ENCODE peak calls at places on chromosomes 13 and 19, in five cellular contexts. Z, J, T, E and S are unnamed samples.

GRCh38 chr13:74017301-74018092 is 116.7 kb downstream of the KLF12 start:
- DNase-seq in Z (no peak), T (no peak), E (no peak), J (no peak), S (no peak)

GRCh38 chr19:29685326-29685725 is 20.1 kb downstream of the PLEKHF1 start:
- DNase-seq in Z (no peak), T (no peak), J (no peak), E (no peak), S (no peak)

GRCh38 chr13:49098198-49098597 is 121.9 kb upstream of the MLNR start:
- DNase-seq in J (no peak), E (no peak), T (no peak), Z (no peak), S (peak)

GRCh38 chr13:49258097-49258796 is 10.5 kb downstream of the CDADC1 start:
- DNase-seq in T (no peak), J (no peak), E (no peak), Z (no peak), S (no peak)

GRCh38 chr13:47277774-47278173 is 380.9 kb upstream of the HTR2A start:
- DNase-seq in T (no peak), E (no peak), Z (no peak), J (no peak), S (no peak)

GRCh38 chr19:584240-585001 is 5.3 kb upstream of the HCN2 start:
- DNase-seq in T (peak), Z (peak), E (peak), J (no peak), S (peak)

GRCh38 chr19:2722541-2723344 is 1.6 kb upstream of the DIRAS1 start:
- DNase-seq in E (peak), Z (no peak), J (peak), T (no peak), S (no peak)

GRCh38 chr19:48393196-48393558 is 291 bp upstream of the GRIN2D start:
- DNase-seq in E (no peak), T (no peak), J (no peak), Z (no peak), S (no peak)

GRCh38 chr19:10701955-10702307 is 692 bp downstream of the QTRT1 start:
- DNase-seq in T (no peak), Z (no peak), J (peak), E (peak), S (no peak)

GRCh38 chr19:30473334-30473867 is 101.2 kb downstream of the ZNF536 start:
- DNase-seq in J (no peak), E (no peak), Z (no peak), T (no peak), S (no peak)

GRCh38 chr19:7456964-7457541 is 31.8 kb downstream of the PEX11G start:
- DNase-seq in T (no peak), J (no peak), E (no peak), Z (no peak), S (no peak)

GRCh38 chr19:5436101-5436947 is 18.9 kb upstream of the ZNRF4 start:
- DNase-seq in T (no peak), J (peak), E (peak), Z (no peak), S (no peak)

GRCh38 chr19:8085606-8086464 is 33.3 kb downstream of the CCL25 start:
- DNase-seq in E (peak), J (no peak), Z (no peak), T (no peak), S (no peak)

GRCh38 chr13:48437381-48437780 is 24.5 kb upstream of the LPAR6 start:
- DNase-seq in J (peak), Z (no peak), E (peak), T (peak), S (no peak)

GRCh38 chr13:113231306-113232207 is 22.1 kb downstream of the CUL4A start:
- DNase-seq in E (no peak), J (no peak), Z (no peak), T (no peak), S (no peak)

GRCh38 chr19:34639491-34640085 is 37.4 kb downstream of the SCGB2B2 start:
- DNase-seq in Z (peak), J (peak), E (peak), T (no peak), S (peak)

GRCh38 chr19:15576526-15577156 is 38.4 kb upstream of the CYP4F8 start:
- DNase-seq in T (no peak), J (peak), E (no peak), Z (no peak), S (no peak)

GRCh38 chr13:109336730-109337129 is 449.7 kb downstream of the IRS2 start:
- DNase-seq in E (no peak), Z (no peak), T (no peak), J (no peak), S (no peak)

GRCh38 chr13:48600374-48601364 is 53.1 kb upstream of the CYSLTR2 start:
- DNase-seq in E (no peak), J (peak), Z (no peak), T (no peak), S (no peak)

GRCh38 chr19:38686530-38686888 is 39.1 kb downstream of the ACTN4 start:
- DNase-seq in Z (no peak), J (no peak), E (no peak), T (peak), S (peak)

GRCh38 chr13:82323101-82323500 is 1559.2 kb downstream of the SLITRK1 start:
- DNase-seq in T (no peak), Z (no peak), J (no peak), E (no peak), S (no peak)

GRCh38 chr19:34288381-34288780 is 34.0 kb downstream of the GARRE1 start:
- DNase-seq in Z (no peak), T (no peak), J (no peak), E (no peak), S (no peak)

GRCh38 chr19:2280633-2281264 is 1.2 kb downstream of the PEAK3 start:
- DNase-seq in E (no peak), Z (no peak), J (no peak), T (peak), S (no peak)

GRCh38 chr19:49363265-49364082 is at the start of gene DKKL1:
- DNase-seq in Z (peak), J (peak), E (peak), T (peak), S (peak)

GRCh38 chr19:29415507-29415906 is 110.3 kb upstream of the VSTM2B start:
- DNase-seq in E (no peak), T (no peak), J (no peak), Z (no peak), S (no peak)

GRCh38 chr19:56760842-56761241 is 79.7 kb downstream of the PEG3 start:
- DNase-seq in T (no peak), J (no peak), E (no peak), Z (no peak), S (no peak)

GRCh38 chr19:52948025-52948770 is 14.5 kb downstream of the ZNF816 start:
- DNase-seq in J (no peak), E (no peak), T (no peak), Z (no peak), S (no peak)

GRCh38 chr13:20940083-20940482 is 37.5 kb upstream of the XPO4 start:
- DNase-seq in E (no peak), J (no peak), T (no peak), Z (no peak), S (no peak)

GRCh38 chr19:14300281-14300680 is 81.0 kb upstream of the ADGRE5 start:
- DNase-seq in J (no peak), E (no peak), T (no peak), Z (no peak), S (no peak)

GRCh38 chr19:4705413-4706131 is 18.1 kb downstream of the DPP9 start:
- DNase-seq in Z (no peak), T (no peak), E (no peak), J (no peak), S (no peak)

GRCh38 chr19:2084993-2085720 is 11.0 kb downstream of the MOB3A start:
- DNase-seq in T (peak), Z (peak), E (no peak), J (peak), S (peak)

GRCh38 chr19:36136975-36137686 is 2.7 kb upstream of the CAPNS1 start:
- DNase-seq in T (no peak), Z (no peak), J (no peak), E (no peak), S (no peak)

GRCh38 chr19:27971071-27971470 is 1241.9 kb downstream of the UQCRFS1 start:
- DNase-seq in J (no peak), T (no peak), Z (no peak), E (peak), S (no peak)

GRCh38 chr19:27971869-27972268 is 1241.1 kb downstream of the UQCRFS1 start:
- DNase-seq in T (no peak), Z (no peak), J (no peak), E (no peak), S (no peak)

GRCh38 chr19:27975419-27976005 is 1237.4 kb downstream of the UQCRFS1 start:
- DNase-seq in J (no peak), E (no peak), Z (no peak), T (no peak), S (no peak)

GRCh38 chr19:27972291-27973040 is 1240.5 kb downstream of the UQCRFS1 start:
- DNase-seq in Z (no peak), E (no peak), J (no peak), T (no peak), S (no peak)

GRCh38 chr19:27974082-27974513 is 1238.9 kb downstream of the UQCRFS1 start:
- DNase-seq in Z (no peak), J (peak), E (peak), T (no peak), S (no peak)
- TF ChIP-seq CTCF in Z (no peak), J (peak), E (peak), T (no peak), S (no peak)

GRCh38 chr13:106530209-106530906 is 5.1 kb downstream of the EFNB2 start:
- DNase-seq in T (no peak), E (no peak), Z (no peak), J (no peak), S (no peak)

GRCh38 chr13:106529415-106530208 is 5.8 kb downstream of the EFNB2 start:
- DNase-seq in J (no peak), Z (no peak), T (no peak), E (no peak), S (no peak)

GRCh38 chr13:106527806-106528205 is 7.7 kb downstream of the EFNB2 start:
- DNase-seq in E (peak), T (no peak), J (no peak), Z (no peak), S (no peak)

GRCh38 chr13:106526748-106527488 is 8.5 kb downstream of the EFNB2 start:
- DNase-seq in T (no peak), E (no peak), J (no peak), Z (no peak), S (no peak)

GRCh38 chr13:106528711-106529414 is 6.6 kb downstream of the EFNB2 start:
- DNase-seq in E (no peak), T (no peak), J (no peak), Z (no peak), S (no peak)
- H3K27ac ChIP-seq in E (no peak), T (peak), J (no peak), Z (no peak), S (no peak)

DNA sequence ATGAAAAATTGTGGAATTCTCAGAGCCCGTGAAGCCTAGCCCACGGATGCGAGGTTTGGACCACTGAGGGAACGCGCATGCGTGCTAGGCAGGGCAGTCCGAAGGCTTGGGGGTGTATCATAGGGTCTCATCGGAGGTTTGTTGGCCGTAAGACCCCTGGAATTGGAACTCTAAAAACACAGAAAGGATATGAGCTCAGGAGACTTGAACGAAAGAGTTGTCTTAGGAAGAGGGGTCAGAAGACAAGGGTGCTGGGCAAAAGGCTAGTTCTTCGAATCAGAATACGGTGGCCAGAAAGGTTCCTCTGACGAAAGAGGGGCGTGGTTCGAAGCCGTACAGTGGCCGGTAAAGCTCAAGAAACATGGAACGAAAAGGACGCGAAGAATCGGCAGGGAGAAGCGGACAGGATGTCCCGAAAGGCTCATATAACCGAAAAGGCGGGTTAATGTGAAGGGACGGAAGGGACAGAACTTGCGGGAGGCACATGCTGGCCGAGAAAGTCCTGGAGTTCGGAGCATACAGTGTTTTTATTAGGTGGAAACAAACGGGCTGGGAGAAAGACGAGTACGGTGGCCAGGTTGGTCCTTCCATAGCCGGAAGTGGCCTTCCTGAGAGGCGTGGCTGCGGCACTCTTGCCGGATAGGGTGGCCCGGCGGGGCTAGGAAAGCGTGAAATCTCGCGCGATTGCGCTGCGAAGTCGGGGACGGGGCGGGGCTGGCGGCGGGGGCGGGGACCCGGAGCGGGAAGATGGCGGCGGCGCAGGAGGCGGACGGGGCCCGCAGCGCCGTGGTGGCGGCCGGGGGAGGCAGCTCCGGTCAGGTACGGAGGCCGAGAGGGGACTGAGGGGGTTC is at the start of gene CLPTM1:
- DNase-seq in E (peak), Z (peak), J (peak), T (peak), S (peak)
- TF ChIP-seq CTCF in E (no peak), Z (no peak), J (peak), T (no peak), S (no peak)

GRCh38 chr19:54937926-54938325 is 9.4 kb downstream of the NLRP7 start:
- DNase-seq in J (no peak), T (no peak), Z (no peak), E (no peak), S (no peak)
- H3K27ac ChIP-seq in J (no peak), T (no peak), Z (no peak), E (no peak), S (no peak)

GRCh38 chr13:111505175-111505777 is 184.8 kb downstream of the TEX29 start:
- DNase-seq in J (peak), T (no peak), Z (no peak), E (peak), S (no peak)
- TF ChIP-seq CTCF in J (no peak), T (no peak), Z (no peak), E (no peak), S (no peak)

GRCh38 chr13:28755546-28755870 is 36.7 kb upstream of the SLC46A3 start:
- DNase-seq in J (no peak), T (no peak), E (no peak), Z (no peak), S (no peak)

GRCh38 chr13:28754698-28755545 is 36.2 kb upstream of the SLC46A3 start:
- DNase-seq in T (no peak), E (peak), Z (no peak), J (no peak), S (no peak)

GRCh38 chr13:28751210-28751935 is 32.6 kb upstream of the SLC46A3 start:
- DNase-seq in T (no peak), E (no peak), J (no peak), Z (no peak), S (no peak)

GRCh38 chr13:28753946-28754345 is 35.2 kb upstream of the SLC46A3 start:
- DNase-seq in T (no peak), Z (no peak), E (no peak), J (no peak), S (no peak)

DNA sequence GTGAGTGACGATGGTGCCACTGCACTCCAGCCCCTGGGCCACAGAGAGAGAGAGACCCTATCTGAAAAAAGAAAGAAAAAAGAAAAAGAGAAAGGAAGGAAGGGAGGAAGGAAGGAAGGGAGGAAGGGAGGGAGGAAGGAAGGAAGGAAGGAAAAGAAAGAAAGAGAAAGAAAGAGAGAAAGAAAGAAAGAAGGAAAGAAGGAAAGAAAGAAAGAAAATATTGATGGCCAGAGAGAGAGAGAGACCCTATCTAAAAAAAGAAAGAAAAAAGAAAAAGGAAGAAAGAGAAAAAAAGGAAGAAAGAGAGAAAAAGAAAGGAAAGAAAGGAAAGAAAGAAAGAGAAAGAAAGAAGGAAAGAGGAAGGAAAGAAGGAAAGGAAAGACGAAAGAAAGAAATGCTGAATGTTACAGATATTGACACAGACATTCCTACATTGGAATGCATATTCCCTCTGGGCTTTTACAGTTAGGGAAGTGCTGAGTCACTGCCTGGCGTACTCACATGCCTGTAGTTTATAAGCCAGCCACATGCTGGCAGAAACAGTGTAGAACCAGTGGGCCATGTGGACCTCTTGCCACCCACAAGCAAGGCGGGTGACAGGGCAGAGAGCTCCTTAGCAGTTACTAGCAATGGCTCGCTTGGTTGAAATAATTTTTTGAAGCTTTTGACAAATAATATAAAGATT is 34.6 kb upstream of the SLC46A3 start:
- DNase-seq in J (peak), E (peak), Z (no peak), T (no peak), S (no peak)
- H3K27ac ChIP-seq in J (peak), E (peak), Z (no peak), T (no peak), S (no peak)

GRCh38 chr13:37640499-37640898 is 41.9 kb upstream of the POSTN start:
- DNase-seq in E (peak), T (no peak), J (peak), Z (no peak), S (no peak)

GRCh38 chr13:37647038-37647650 is 48.6 kb upstream of the POSTN start:
- DNase-seq in Z (no peak), T (no peak), J (no peak), E (peak), S (no peak)

GRCh38 chr13:37646531-37646930 is 48.0 kb upstream of the POSTN start:
- DNase-seq in T (no peak), E (no peak), J (no peak), Z (no peak), S (no peak)

GRCh38 chr13:37645181-37645580 is 46.6 kb upstream of the POSTN start:
- DNase-seq in Z (no peak), E (peak), J (no peak), T (no peak), S (no peak)

GRCh38 chr13:37642201-37642600 is 43.6 kb upstream of the POSTN start:
- DNase-seq in Z (no peak), T (no peak), J (no peak), E (no peak), S (no peak)
- TF ChIP-seq CTCF in Z (no peak), T (no peak), J (no peak), E (no peak), S (no peak)

GRCh38 chr13:22144806-22145205 is 473.9 kb downstream of the FGF9 start:
- DNase-seq in T (no peak), J (no peak), E (no peak), Z (no peak), S (no peak)

GRCh38 chr13:22141636-22142035 is 470.8 kb downstream of the FGF9 start:
- DNase-seq in J (no peak), T (no peak), Z (no peak), E (no peak), S (no peak)

GRCh38 chr13:22138947-22139346 is 468.1 kb downstream of the FGF9 start:
- DNase-seq in Z (no peak), J (no peak), T (no peak), E (no peak), S (no peak)

GRCh38 chr13:22148187-22148586 is 477.3 kb downstream of the FGF9 start:
- DNase-seq in E (no peak), Z (no peak), J (no peak), T (no peak), S (no peak)

GRCh38 chr13:22143671-22144070 is 472.8 kb downstream of the FGF9 start:
- DNase-seq in E (no peak), J (no peak), Z (no peak), T (no peak), S (no peak)
- H3K27ac ChIP-seq in E (no peak), J (no peak), Z (no peak), T (no peak), S (no peak)